ENCODE peak calls at places on chromosome 16, in four cellular contexts. K is ovary, J is psoas muscle, S is IMR-90. E is an unnamed sample.

GRCh38 chr16:27083861-27084261 is 17.1 kb downstream of the C16orf82 start:
- DNase-seq in S (no peak), K (no peak), J (no peak), E (no peak)

GRCh38 chr16:23826528-23827244 is 9.1 kb upstream of the PRKCB start:
- DNase-seq in K (no peak), J (no peak), S (no peak), E (no peak)

GRCh38 chr16:30633526-30633925 is 17.2 kb upstream of the PRR14 start:
- DNase-seq in K (peak), J (no peak), S (no peak), E (no peak)

GRCh38 chr16:69718365-69718764 is 8.0 kb downstream of the NQO1 start:
- DNase-seq in K (no peak), S (no peak), J (no peak), E (no peak)

GRCh38 chr16:84593825-84594724 is 23.8 kb downstream of the COTL1 start:
- DNase-seq in J (peak), S (no peak), K (peak), E (no peak)

GRCh38 chr16:3879887-3880564 is 487 bp downstream of the CREBBP start:
- DNase-seq in J (peak), K (peak), S (peak), E (peak)

GRCh38 chr16:57801856-57802634 is at the start of gene KIFC3:
- DNase-seq in S (peak), K (peak), J (peak), E (peak)

GRCh38 chr16:4263504-4264436 is 9.1 kb downstream of the TFAP4 start:
- DNase-seq in S (peak), J (peak), K (peak), E (peak)

GRCh38 chr16:57894390-57895080 is 76.4 kb downstream of the CNGB1 start:
- DNase-seq in J (no peak), S (no peak), K (no peak), E (no peak)

GRCh38 chr16:61858996-61859395 is 177.2 kb downstream of the CDH8 start:
- DNase-seq in S (no peak), K (no peak), J (no peak), E (peak)

GRCh38 chr16:27169511-27170071 is 33.7 kb upstream of the KDM8 start:
- DNase-seq in S (peak), J (no peak), K (no peak), E (peak)

GRCh38 chr16:73546351-73546845 is 498.5 kb upstream of the ZFHX3 start:
- DNase-seq in K (no peak), J (no peak), S (no peak), E (no peak)

GRCh38 chr16:31273187-31273586 is 13.4 kb downstream of the ITGAM start:
- DNase-seq in K (no peak), S (no peak), J (no peak), E (no peak)

GRCh38 chr16:21088646-21089538 is 61.8 kb downstream of the DNAH3 start:
- DNase-seq in S (peak), J (no peak), K (no peak), E (peak)

GRCh38 chr16:4609200-4610010 is 5.3 kb downstream of the UBALD1 start:
- DNase-seq in K (no peak), J (no peak), S (no peak), E (no peak)

GRCh38 chr16:3819741-3820724 is 60.5 kb downstream of the CREBBP start:
- DNase-seq in K (peak), J (no peak), S (peak), E (peak)

GRCh38 chr16:10668322-10669045 is 26.2 kb downstream of the TEKT5 start:
- DNase-seq in S (peak), J (no peak), K (no peak), E (peak)

GRCh38 chr16:58661199-58661830 is 23.3 kb downstream of the SLC38A7 start:
- DNase-seq in K (no peak), S (peak), J (peak), E (peak)

GRCh38 chr16:56662357-56663354 is 4.9 kb downstream of the MT1F start:
- DNase-seq in S (no peak), J (no peak), K (no peak), E (no peak)

GRCh38 chr16:81565633-81566032 is 121.0 kb downstream of the CMIP start:
- DNase-seq in S (no peak), J (no peak), K (no peak), E (no peak)

GRCh38 chr16:17307501-17307900 is 163.3 kb downstream of the XYLT1 start:
- DNase-seq in S (no peak), J (no peak), K (no peak), E (no peak)

GRCh38 chr16:63578791-63579190 is 1542.6 kb upstream of the CDH8 start:
- DNase-seq in J (no peak), K (no peak), S (no peak), E (no peak)

GRCh38 chr16:69520800-69521602 is 44.8 kb upstream of the NFAT5 start:
- DNase-seq in K (no peak), J (no peak), S (no peak), E (peak)

GRCh38 chr16:10579965-10580918 is at the start of gene EMP2:
- DNase-seq in K (peak), J (peak), S (peak), E (peak)

GRCh38 chr16:85056211-85056748 is 28.7 kb downstream of the KIAA0513 start:
- DNase-seq in J (no peak), K (no peak), S (peak), E (peak)

GRCh38 chr16:27678955-27679354 is 129.0 kb downstream of the KATNIP start:
- DNase-seq in S (no peak), K (no peak), J (no peak), E (no peak)

GRCh38 chr16:81551821-81552304 is 107.3 kb downstream of the CMIP start:
- DNase-seq in S (peak), J (no peak), K (no peak), E (no peak)

GRCh38 chr16:21166561-21166961 is 8.1 kb downstream of the LDAF1 start:
- DNase-seq in J (no peak), S (peak), K (no peak), E (peak)

GRCh38 chr16:57155702-57156350 is 30.0 kb downstream of the PSME3IP1 start:
- DNase-seq in K (no peak), S (no peak), J (no peak), E (no peak)

GRCh38 chr16:77223184-77223583 is 24.0 kb downstream of the SYCE1L start:
- DNase-seq in S (no peak), K (no peak), J (no peak), E (no peak)

GRCh38 chr16:31488630-31489564 is 6.0 kb downstream of the SLC5A2 start:
- DNase-seq in J (peak), S (no peak), K (no peak), E (peak)

GRCh38 chr16:31107465-31107867 is 720 bp upstream of the BCKDK start:
- DNase-seq in K (no peak), J (no peak), S (no peak), E (no peak)

GRCh38 chr16:14180431-14181059 is 109.4 kb downstream of the MRTFB start:
- DNase-seq in K (no peak), J (no peak), S (no peak), E (peak)

GRCh38 chr16:47506800-47507199 is 45.7 kb downstream of the PHKB start:
- DNase-seq in K (no peak), S (no peak), J (no peak), E (no peak)

GRCh38 chr16:29646947-29647346 is 16.1 kb upstream of the SPN start:
- DNase-seq in S (no peak), K (no peak), J (no peak), E (no peak)

GRCh38 chr16:28042856-28043255 is 20.7 kb downstream of the GSG1L start:
- DNase-seq in J (no peak), S (peak), K (no peak), E (peak)

GRCh38 chr16:86816930-86817625 is 238.7 kb downstream of the FOXL1 start:
- DNase-seq in S (no peak), J (no peak), K (no peak), E (no peak)

GRCh38 chr16:86821933-86822332 is 243.6 kb downstream of the FOXL1 start:
- DNase-seq in J (no peak), K (no peak), S (no peak), E (no peak)

GRCh38 chr16:86818701-86819522 is 240.6 kb downstream of the FOXL1 start:
- DNase-seq in S (no peak), K (no peak), J (no peak), E (no peak)

GRCh38 chr16:86823125-86823524 is 244.8 kb downstream of the FOXL1 start:
- DNase-seq in S (no peak), J (no peak), K (no peak), E (no peak)

GRCh38 chr16:86819523-86819887 is 241.2 kb downstream of the FOXL1 start:
- DNase-seq in K (no peak), S (no peak), J (no peak), E (peak)
- TF ChIP-seq CTCF in K (no peak), S (peak), J (no peak), E (peak)

GRCh38 chr16:2530629-2531318 is 434 bp downstream of the CEMP1 start:
- DNase-seq in J (peak), K (peak), S (no peak), E (no peak)
- H3K4me3 ChIP-seq in J (peak), K (no peak), S (no peak), E (no peak)

GRCh38 chr16:88549671-88550643 is 20.2 kb upstream of the ZC3H18 start:
- DNase-seq in K (no peak), J (peak), S (no peak), E (no peak)
- TF ChIP-seq CTCF in K (no peak), J (no peak), S (no peak), E (no peak)

GRCh38 chr16:86285938-86286921 is 224.1 kb upstream of the FOXF1 start:
- DNase-seq in S (peak), J (no peak), K (no peak), E (no peak)
- H3K4me3 ChIP-seq in S (no peak), J (no peak), K (no peak), E (no peak)

GRCh38 chr16:55120408-55120807 is 189.7 kb downstream of the IRX5 start:
- DNase-seq in S (no peak), J (no peak), K (no peak), E (no peak)
- TF ChIP-seq CTCF in S (no peak), J (peak), K (no peak), E (no peak)

DNA sequence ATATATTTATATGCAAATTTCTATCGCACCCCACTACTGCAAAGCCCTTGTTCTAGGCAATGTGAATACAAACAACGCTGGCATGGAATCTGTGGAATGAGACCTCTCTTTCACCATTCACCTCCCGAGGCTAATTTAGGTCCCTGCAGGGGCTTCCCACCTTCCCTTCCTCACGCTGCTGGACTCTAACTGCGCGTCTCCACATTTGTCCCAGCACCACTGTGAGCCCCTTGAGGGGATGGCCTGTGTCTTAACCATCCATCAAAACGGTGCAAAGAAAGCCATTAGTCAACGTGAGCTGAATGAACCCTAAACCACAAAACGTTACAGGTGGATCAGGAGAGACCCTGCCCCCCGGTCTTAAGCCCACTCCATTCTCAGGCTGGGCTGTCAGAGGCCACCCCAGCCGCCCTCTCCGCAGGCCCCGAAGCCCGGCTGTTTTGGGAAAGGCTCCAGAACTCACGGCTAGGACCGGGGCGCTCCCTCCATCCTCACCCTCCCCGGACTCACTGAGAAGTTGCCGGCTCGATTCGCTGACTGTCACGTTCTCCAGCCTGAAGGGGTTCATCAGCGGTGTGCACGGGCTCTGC is 1.5 kb downstream of the TMEM114 start:
- DNase-seq in J (no peak), K (no peak), S (no peak), E (no peak)
- H3K4me3 ChIP-seq in J (no peak), K (no peak), S (no peak), E (no peak)

GRCh38 chr16:66115373-66115772 is 251.1 kb upstream of the CDH5 start:
- DNase-seq in J (no peak), S (no peak), K (no peak), E (no peak)
- TF ChIP-seq CTCF in J (no peak), S (no peak), K (no peak), E (no peak)

GRCh38 chr16:50193594-50193993 is 40.5 kb downstream of the TENT4B start:
- DNase-seq in S (peak), K (no peak), J (no peak), E (no peak)

GRCh38 chr16:50196736-50197135 is 43.6 kb downstream of the TENT4B start:
- DNase-seq in S (peak), K (no peak), J (no peak), E (peak)

GRCh38 chr16:50197582-50197981 is 44.5 kb downstream of the TENT4B start:
- DNase-seq in S (no peak), J (no peak), K (no peak), E (no peak)

GRCh38 chr16:50195756-50196155 is 42.6 kb downstream of the TENT4B start:
- DNase-seq in S (peak), K (no peak), J (no peak), E (no peak)

DNA sequence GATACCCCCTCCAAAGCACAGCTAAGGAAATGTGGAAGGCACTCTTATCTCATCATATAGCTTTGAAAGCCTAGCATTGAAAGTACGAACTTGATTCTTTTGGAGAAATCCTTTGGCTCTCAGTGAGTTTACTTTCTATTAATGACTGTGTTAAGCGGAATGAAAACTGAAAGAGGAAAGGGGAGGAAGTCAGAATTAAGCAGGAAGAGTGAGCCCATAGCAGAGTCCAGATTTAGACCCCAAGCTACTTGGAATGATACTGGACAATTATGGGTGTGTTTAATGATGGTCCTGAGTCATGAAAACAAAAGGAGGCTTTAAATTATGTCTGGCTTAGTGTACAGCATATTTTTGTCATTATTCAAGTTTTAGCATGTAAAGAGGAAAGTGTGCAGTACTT is 42.2 kb downstream of the TENT4B start:
- DNase-seq in S (peak), J (no peak), K (no peak), E (peak)
- H3K4me3 ChIP-seq in S (peak), J (no peak), K (no peak), E (peak)